ENCODE peak calls at places on chromosomes 3 and 15, in eight cellular contexts. W is astrocyte; A is GM10248; G is RWPE1; Y is CD4-positive, alpha-beta memory T cell; F is EL; V is fibroblast of pulmonary artery; K is uterus. B is an unnamed sample.

GRCh38 chr3:53221345-53221744 is 34.5 kb downstream of the TKT start:
- DNase-seq in W (no peak), A (no peak), G (no peak), Y (no peak), F (no peak), V (no peak), K (no peak), B (no peak)

GRCh38 chr3:185734725-185735096 is 90.1 kb downstream of the IGF2BP2 start:
- DNase-seq in W (no peak), A (no peak), G (no peak), Y (no peak), F (no peak), V (no peak), K (no peak), B (no peak)

GRCh38 chr3:73592154-73592877 is 32.4 kb downstream of the PDZRN3 start:
- DNase-seq in W (no peak), A (no peak), G (no peak), Y (no peak), F (no peak), V (no peak), K (no peak), B (no peak)

GRCh38 chr15:73607405-73607804 is 25.8 kb downstream of the NPTN start:
- DNase-seq in W (no peak), A (peak; percentile 18), G (no peak), Y (no peak), F (no peak), V (no peak), K (no peak), B (no peak)

GRCh38 chr3:32098528-32098927 is 7.9 kb upstream of the GPD1L start:
- DNase-seq in W (no peak), A (no peak), G (no peak), Y (no peak), F (no peak), V (no peak), K (no peak), B (no peak)

GRCh38 chr15:62612771-62613170 is 429.8 kb upstream of the TPM1 start:
- DNase-seq in W (peak; percentile 62), A (no peak), G (no peak), Y (no peak), F (no peak), V (no peak), K (no peak), B (no peak)

GRCh38 chr15:78216276-78217229 is 17.8 kb downstream of the ACSBG1 start:
- DNase-seq in W (no peak), A (no peak), G (peak; percentile 52), Y (no peak), F (peak; percentile 37), V (no peak), K (no peak), B (peak; percentile 19)

GRCh38 chr3:196662033-196662432 is 22.5 kb downstream of the NRROS start:
- DNase-seq in W (no peak), A (no peak), G (no peak), Y (no peak), F (no peak), V (no peak), K (no peak), B (no peak)

GRCh38 chr15:61459785-61460707 is 230.9 kb upstream of the RORA start:
- DNase-seq in W (peak; percentile 29), A (no peak), G (peak; percentile 76), Y (no peak), F (peak; percentile 15), V (peak; percentile 85), K (no peak), B (no peak)

GRCh38 chr3:170689218-170689874 is 103.5 kb upstream of the SLC7A14 start:
- DNase-seq in W (peak; percentile 91), A (no peak), G (peak; percentile 87), Y (no peak), F (peak; percentile 99), V (peak; percentile 87), K (no peak), B (peak; percentile 92)

GRCh38 chr3:184320099-184320445 is 5.7 kb downstream of the EIF4G1 start:
- DNase-seq in W (peak; percentile 92), A (peak; percentile 20), G (peak; percentile 97), Y (no peak), F (peak; percentile 98), V (peak; percentile 96), K (peak; percentile 97), B (peak; percentile 97)

GRCh38 chr3:180409170-180409569 is 192.8 kb upstream of the TTC14 start:
- DNase-seq in W (no peak), A (no peak), G (peak; percentile 27), Y (no peak), F (peak; percentile 22), V (no peak), K (no peak), B (no peak)

GRCh38 chr3:47370887-47371697 is 9.7 kb upstream of the PTPN23 start:
- DNase-seq in W (no peak), A (peak; percentile 79), G (peak; percentile 34), Y (no peak), F (no peak), V (peak; percentile 22), K (no peak), B (peak; percentile 16)

GRCh38 chr3:109072208-109072607 is 45.7 kb downstream of the MORC1 start:
- DNase-seq in W (no peak), A (no peak), G (no peak), Y (no peak), F (no peak), V (no peak), K (no peak), B (no peak)

GRCh38 chr3:13282528-13282985 is 137.6 kb downstream of the NUP210 start:
- DNase-seq in W (no peak), A (no peak), G (no peak), Y (no peak), F (no peak), V (no peak), K (no peak), B (no peak)

GRCh38 chr3:70927239-70927638 is 614.8 kb upstream of the MDFIC2 start:
- DNase-seq in W (no peak), A (no peak), G (no peak), Y (no peak), F (no peak), V (no peak), K (no peak), B (no peak)

GRCh38 chr3:65785065-65785645 is 253.6 kb downstream of the MAGI1 start:
- DNase-seq in W (peak; percentile 53), A (peak; percentile 50), G (peak; percentile 15), Y (no peak), F (peak; percentile 67), V (peak; percentile 84), K (no peak), B (peak; percentile 37)

GRCh38 chr3:57855281-57855680 is 99.2 kb downstream of the SLMAP start:
- DNase-seq in W (peak; percentile 62), A (no peak), G (no peak), Y (no peak), F (peak; percentile 52), V (peak; percentile 13), K (no peak), B (peak; percentile 63)

GRCh38 chr3:71984843-71985594 is 200.1 kb upstream of the PROK2 start:
- DNase-seq in W (no peak), A (peak; percentile 58), G (no peak), Y (no peak), F (no peak), V (no peak), K (no peak), B (no peak)

GRCh38 chr15:67813104-67813634 is 12.1 kb upstream of the SKOR1 start:
- DNase-seq in W (no peak), A (no peak), G (no peak), Y (no peak), F (no peak), V (no peak), K (no peak), B (no peak)

GRCh38 chr3:133489466-133490085 is 83.9 kb upstream of the CDV3 start:
- DNase-seq in W (peak; percentile 42), A (no peak), G (no peak), Y (no peak), F (no peak), V (no peak), K (no peak), B (peak; percentile 48)

GRCh38 chr3:58888087-58888486 is 161.7 kb downstream of the CFAP20DC start:
- DNase-seq in W (no peak), A (no peak), G (no peak), Y (no peak), F (no peak), V (no peak), K (no peak), B (no peak)

GRCh38 chr3:38534180-38534579 is 38.0 kb downstream of the EXOG start:
- DNase-seq in W (no peak), A (no peak), G (no peak), Y (no peak), F (no peak), V (no peak), K (no peak), B (no peak)

GRCh38 chr15:62821384-62822131 is 221.0 kb upstream of the TPM1 start:
- DNase-seq in W (no peak), A (no peak), G (no peak), Y (no peak), F (no peak), V (no peak), K (no peak), B (no peak)

GRCh38 chr15:85100186-85100937 is 118.7 kb downstream of the PDE8A start:
- DNase-seq in W (no peak), A (no peak), G (no peak), Y (no peak), F (peak; percentile 11), V (no peak), K (no peak), B (no peak)

GRCh38 chr15:83928392-83928734 is 274.4 kb downstream of the ADAMTSL3 start:
- DNase-seq in W (no peak), A (peak; percentile 50), G (no peak), Y (no peak), F (no peak), V (no peak), K (no peak), B (no peak)